ENCODE peak calls at places on chromosome 20, in four cellular contexts. D is HepG2, T is K562, Q is HEK293T. U is an unnamed sample.

GRCh38 chr20:36785308-36785707 is 11.7 kb upstream of the DSN1 start:
- DNase-seq in D (no peak), T (no peak), Q (no peak), U (no peak)

GRCh38 chr20:60490184-60490583 is 532.0 kb downstream of the CDH26 start:
- DNase-seq in D (no peak), T (no peak), Q (no peak), U (no peak)

GRCh38 chr20:5077761-5078387 is 41.9 kb downstream of the PCNA start:
- DNase-seq in D (no peak), T (peak; percentile 12), Q (no peak), U (no peak)

GRCh38 chr20:45322952-45323383 is 14.9 kb upstream of the MATN4 start:
- DNase-seq in D (peak; percentile 86), T (peak; percentile 73), Q (no peak), U (no peak)

GRCh38 chr20:58073945-58074920 is 154.2 kb downstream of the ANKRD60 start:
- DNase-seq in D (no peak), T (no peak), Q (no peak), U (no peak)

GRCh38 chr20:31669876-31670275 is 32.2 kb downstream of the COX4I2 start:
- DNase-seq in D (no peak), T (no peak), Q (no peak), U (no peak)

GRCh38 chr20:50286174-50286511 is 95.5 kb downstream of the CEBPB start:
- DNase-seq in D (no peak), T (no peak), Q (no peak), U (no peak)

GRCh38 chr20:50427740-50428462 is 82.3 kb upstream of the PTPN1 start:
- DNase-seq in D (no peak), T (no peak), Q (no peak), U (no peak)

GRCh38 chr20:63228786-63229185 is 6.9 kb upstream of the BIRC7 start:
- DNase-seq in D (no peak), T (no peak), Q (no peak), U (no peak)

GRCh38 chr20:57990396-57990987 is 238.0 kb downstream of the ANKRD60 start:
- DNase-seq in D (no peak), T (no peak), Q (no peak), U (no peak)

GRCh38 chr20:29409833-29410804 is 1847.3 kb upstream of the DEFB115 start:
- DNase-seq in D (no peak), T (no peak), Q (no peak), U (no peak)

GRCh38 chr20:19546648-19547047 is 211.4 kb upstream of the RIN2 start:
- DNase-seq in D (no peak), T (no peak), Q (no peak), U (no peak)

GRCh38 chr20:62476074-62476838 is 461 bp upstream of the GATA5 start:
- DNase-seq in D (no peak), T (peak; percentile 80), Q (peak; percentile 34), U (peak; percentile 56)

GRCh38 chr20:44437497-44437896 is 38.2 kb upstream of the TTPAL start:
- DNase-seq in D (no peak), T (no peak), Q (no peak), U (no peak)

GRCh38 chr20:29297411-29298270 is 1959.8 kb upstream of the DEFB115 start:
- DNase-seq in D (no peak), T (no peak), Q (no peak), U (no peak)

GRCh38 chr20:32524871-32525501 is 60.1 kb downstream of the NOL4L start:
- DNase-seq in D (no peak), T (no peak), Q (no peak), U (no peak)

GRCh38 chr20:59148713-59149493 is 14.7 kb upstream of the ZNF831 start:
- DNase-seq in D (no peak), T (no peak), Q (no peak), U (no peak)

GRCh38 chr20:13659288-13659687 is 20.6 kb upstream of the TASP1 start:
- DNase-seq in D (no peak), T (no peak), Q (no peak), U (no peak)

GRCh38 chr20:37729452-37729851 is 35.6 kb downstream of the CTNNBL1 start:
- DNase-seq in D (no peak), T (no peak), Q (peak; percentile 45), U (no peak)

GRCh38 chr20:56449459-56449858 is 19.0 kb upstream of the RTF2 start:
- DNase-seq in D (no peak), T (no peak), Q (no peak), U (no peak)

GRCh38 chr20:49851234-49851755 is 38.7 kb downstream of the SLC9A8 start:
- DNase-seq in D (no peak), T (no peak), Q (no peak), U (no peak)

GRCh38 chr20:63738687-63739128 is 868 bp upstream of the SLC2A4RG start:
- DNase-seq in D (peak; percentile 71), T (peak; percentile 67), Q (peak; percentile 45), U (peak; percentile 73)

GRCh38 chr20:53786445-53787267 is 193.0 kb upstream of the ZNF217 start:
- DNase-seq in D (peak; percentile 56), T (no peak), Q (no peak), U (no peak)

GRCh38 chr20:56796345-56796744 is 167.2 kb downstream of the TFAP2C start:
- DNase-seq in D (no peak), T (no peak), Q (no peak), U (no peak)

DNA sequence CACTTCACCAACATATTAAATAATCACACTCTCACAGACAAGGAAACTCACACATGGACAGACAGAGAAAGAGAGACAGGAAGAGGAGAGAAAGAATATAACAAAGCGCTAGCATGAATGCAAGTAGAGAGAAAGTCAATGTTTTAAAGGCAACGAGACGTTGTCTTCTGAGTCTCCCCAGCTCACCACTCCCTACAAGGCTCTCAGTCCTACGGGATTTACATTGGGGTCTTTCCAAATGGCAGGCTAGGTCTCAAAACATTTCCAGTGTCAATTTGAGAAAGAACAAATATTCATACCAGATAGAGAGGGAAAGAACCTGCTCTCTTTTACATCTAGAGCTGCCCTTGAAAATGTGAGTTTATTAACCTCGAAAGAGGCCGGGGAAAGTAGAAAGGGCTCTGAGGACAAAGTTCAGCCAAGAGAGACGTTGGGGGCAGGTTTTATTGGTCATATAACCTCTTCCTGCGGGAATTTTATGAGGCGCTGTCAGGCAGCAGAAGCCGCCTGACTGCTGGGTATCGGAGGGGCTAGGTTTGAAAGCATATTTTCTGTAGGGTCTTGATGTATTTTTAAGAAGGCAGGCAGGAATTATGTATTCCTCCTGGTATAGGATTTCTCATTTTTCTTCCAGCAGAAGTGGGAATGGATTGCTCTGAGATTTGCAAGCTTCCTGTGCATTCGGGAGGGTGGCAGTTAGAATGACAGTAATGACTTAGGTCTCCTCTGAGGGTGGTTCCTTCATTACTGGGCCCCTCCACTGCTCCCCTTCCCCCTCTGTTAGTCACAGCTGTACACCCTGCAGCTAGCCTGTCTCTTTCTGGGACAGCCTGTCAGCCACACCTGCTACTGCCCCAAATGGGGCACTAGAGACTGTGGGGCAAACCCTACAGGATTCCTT is 34.4 kb upstream of the KIF16B start:
- DNase-seq in D (peak; percentile 37), T (no peak), Q (peak; percentile 40), U (no peak)
- TF ChIP-seq ELF4 in D (no peak), T (no peak), Q (no peak), U (no peak)

GRCh38 chr20:47487175-47487917 is 14.3 kb upstream of the NCOA3 start:
- DNase-seq in D (no peak), T (peak; percentile 53), Q (no peak), U (no peak)
- TF ChIP-seq ELF4 in D (no peak), T (no peak), Q (no peak), U (no peak)

DNA sequence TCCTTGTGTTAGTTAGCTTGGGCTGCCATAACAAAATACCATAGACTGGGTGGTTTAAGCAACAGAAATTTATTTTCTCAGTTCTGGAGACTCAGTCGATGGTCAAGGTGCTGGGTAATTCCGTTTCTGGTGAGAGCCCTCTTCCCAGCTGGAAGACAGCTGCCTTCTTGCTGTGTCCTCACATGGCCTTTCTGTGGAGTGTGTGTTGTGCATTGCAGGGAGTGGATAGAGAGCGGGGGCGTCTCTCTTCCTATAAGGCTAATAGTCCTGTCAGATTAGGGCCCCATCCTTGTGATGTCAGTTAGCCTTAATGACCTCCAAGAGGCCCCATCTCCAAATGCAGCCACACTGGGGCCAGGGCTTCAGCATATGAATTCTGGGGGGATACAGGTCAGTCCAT is 19.2 kb downstream of the CHMP4B start:
- DNase-seq in D (no peak), T (no peak), Q (no peak), U (no peak)
- TF ChIP-seq ELF4 in D (no peak), T (no peak), Q (no peak), U (no peak)

GRCh38 chr20:709421-709820 is 33.8 kb upstream of the SCRT2 start:
- DNase-seq in D (no peak), T (no peak), Q (no peak), U (no peak)
- TF ChIP-seq ELF4 in D (no peak), T (no peak), Q (no peak), U (no peak)